ENCODE peak calls at places on chromosome 21, in nine cellular contexts. L is GM12865, P is astrocyte of the spinal cord, R is PC-9, A is left lung, B is cardiac fibroblast, G is GM23248, E is IMR-90, N is stomach. S is an unnamed sample.

GRCh38 chr21:38774152-38774551 is 31.6 kb upstream of the ETS2 start:
- DNase-seq in L (no peak), P (no peak), R (no peak), A (no peak), B (peak), G (no peak), E (no peak), N (no peak), S (peak)

GRCh38 chr21:38683222-38683621 is 122.5 kb upstream of the ETS2 start:
- DNase-seq in L (no peak), P (no peak), R (no peak), A (no peak), B (peak), G (peak), E (no peak), N (no peak), S (peak)

GRCh38 chr21:30436986-30437385 is 3.1 kb upstream of the KRTAP15-1 start:
- DNase-seq in L (no peak), P (no peak), R (no peak), A (no peak), B (no peak), G (no peak), E (no peak), N (no peak), S (no peak)

GRCh38 chr21:25573409-25574206 is 33.7 kb downstream of the MRPL39 start:
- DNase-seq in L (peak), P (peak), R (peak), A (no peak), B (peak), G (peak), E (peak), N (no peak), S (peak)

GRCh38 chr21:28867401-28867800 is 125.3 kb downstream of the LTN1 start:
- DNase-seq in L (no peak), P (peak), R (no peak), A (no peak), B (peak), G (peak), E (peak), N (no peak), S (no peak)

GRCh38 chr21:35342440-35342839 is 293.3 kb upstream of the RUNX1 start:
- DNase-seq in L (peak), P (no peak), R (no peak), A (no peak), B (no peak), G (no peak), E (no peak), N (no peak), S (no peak)

GRCh38 chr21:38742580-38743260 is 63.0 kb upstream of the ETS2 start:
- DNase-seq in L (no peak), P (no peak), R (no peak), A (no peak), B (no peak), G (no peak), E (no peak), N (no peak), S (no peak)

GRCh38 chr21:46421191-46421750 is 37.4 kb upstream of the DIP2A start:
- DNase-seq in L (no peak), P (no peak), R (no peak), A (no peak), B (no peak), G (no peak), E (no peak), N (no peak), S (no peak)

DNA sequence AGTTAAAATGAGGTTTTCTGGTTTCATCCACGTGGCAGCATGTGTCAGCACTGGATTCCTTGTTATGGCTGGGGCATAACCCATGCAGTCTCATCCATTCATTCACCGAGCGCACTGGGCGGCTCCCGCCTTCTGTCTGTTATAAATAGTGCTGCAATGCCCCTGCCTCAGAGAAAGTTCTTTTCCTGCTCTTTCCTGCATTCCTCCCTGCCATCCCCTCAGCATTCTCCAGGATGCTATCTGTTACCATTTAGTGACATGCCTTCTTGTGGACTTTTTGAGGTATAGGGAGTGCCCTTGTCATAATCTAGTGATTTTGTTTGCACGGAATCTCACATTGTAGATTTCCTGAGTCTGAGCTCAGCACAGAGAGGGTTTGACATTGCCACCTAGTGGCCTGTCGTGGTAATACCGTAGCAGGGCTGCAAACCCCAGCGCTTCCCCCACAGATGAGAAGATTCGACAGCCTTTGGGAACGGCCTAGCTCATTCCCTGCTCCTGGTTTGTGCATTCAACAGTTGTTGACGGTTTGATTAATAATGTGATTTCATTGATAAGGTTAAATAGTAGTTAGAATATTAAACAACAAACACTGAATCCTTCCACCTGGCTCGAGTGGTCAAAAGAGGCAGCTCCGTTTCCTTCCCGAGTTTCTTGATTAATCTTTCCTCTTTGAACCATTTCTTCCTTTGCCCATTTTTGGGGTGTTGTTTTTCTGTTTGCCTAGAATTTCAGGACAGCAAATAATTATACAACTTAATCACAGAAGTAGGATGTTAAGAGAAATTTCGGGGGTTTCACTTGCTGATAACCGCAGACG is 46.3 kb downstream of the UMODL1 start:
- DNase-seq in L (peak), P (peak), R (peak), A (peak), B (peak), G (peak), E (peak), N (peak), S (peak)
- H3K4me3 ChIP-seq in L (no peak), P (peak), R (no peak), A (no peak), B (no peak), G (peak), E (no peak), N (no peak), S (no peak)

GRCh38 chr21:45234127-45234526 is 53.6 kb downstream of the POFUT2 start:
- DNase-seq in L (no peak), P (no peak), R (no peak), A (no peak), B (no peak), G (peak), E (no peak), N (no peak), S (no peak)
- H3K4me3 ChIP-seq in L (no peak), P (peak), R (no peak), A (no peak), B (no peak), G (peak), E (no peak), N (peak), S (no peak)

GRCh38 chr21:45202889-45203288 is 84.8 kb downstream of the POFUT2 start:
- DNase-seq in L (no peak), P (no peak), R (no peak), A (no peak), B (no peak), G (no peak), E (no peak), N (no peak), S (no peak)
- H3K4me3 ChIP-seq in L (no peak), P (no peak), R (no peak), A (no peak), B (no peak), G (no peak), E (no peak), N (no peak), S (no peak)

GRCh38 chr21:33586927-33587326 is 1.6 kb downstream of the DONSON start:
- DNase-seq in L (no peak), P (no peak), R (no peak), A (no peak), B (no peak), G (no peak), E (no peak), N (no peak), S (no peak)
- H3K4me3 ChIP-seq in L (peak), P (no peak), R (peak), A (no peak), B (no peak), G (peak), E (no peak), N (no peak), S (no peak)

GRCh38 chr21:44658511-44658910 is 779 bp downstream of the KRTAP12-3 start:
- DNase-seq in L (no peak), P (no peak), R (no peak), A (no peak), B (no peak), G (no peak), E (no peak), N (no peak), S (no peak)

GRCh38 chr21:44656868-44657267 is 864 bp upstream of the KRTAP12-3 start:
- DNase-seq in L (no peak), P (no peak), R (no peak), A (no peak), B (no peak), G (no peak), E (no peak), N (no peak), S (no peak)

GRCh38 chr21:44657635-44658183 is at the start of gene KRTAP12-3:
- DNase-seq in L (peak), P (no peak), R (no peak), A (no peak), B (no peak), G (no peak), E (peak), N (no peak), S (no peak)

GRCh38 chr21:44654576-44654950 is at the start of gene KRTAP12-4:
- DNase-seq in L (no peak), P (no peak), R (no peak), A (no peak), B (no peak), G (no peak), E (no peak), N (no peak), S (no peak)

DNA sequence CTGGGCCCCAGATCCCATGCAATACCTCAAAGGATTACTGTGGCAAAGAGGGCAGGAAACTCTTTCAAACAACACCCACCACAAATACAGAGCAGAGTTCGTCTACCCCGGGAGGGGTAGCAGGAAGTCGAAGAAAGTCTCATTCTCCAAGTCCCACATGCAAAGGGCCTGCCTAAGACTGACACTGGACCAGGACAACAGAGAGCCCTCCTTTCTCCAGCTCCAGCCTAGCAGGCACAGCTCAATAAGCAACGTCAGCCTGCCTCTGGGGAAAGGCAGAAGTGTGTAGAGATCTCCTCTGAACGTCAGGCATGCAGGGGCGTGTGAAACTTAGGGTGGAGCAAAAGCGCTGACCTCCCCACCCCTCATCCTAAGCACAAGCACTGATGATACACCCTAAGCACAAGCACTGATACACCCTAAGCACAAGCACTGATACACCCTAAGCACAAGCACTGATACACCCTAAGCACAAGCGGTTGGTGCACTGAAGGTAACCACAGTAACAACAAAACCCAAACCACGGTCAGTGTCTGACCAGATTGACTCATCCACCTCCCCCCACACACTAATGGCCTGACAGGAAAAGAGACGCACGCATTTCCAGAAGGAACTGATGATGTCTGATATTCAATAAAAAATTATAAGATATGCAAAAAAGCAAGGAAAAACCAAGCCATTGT is 1.3 kb downstream of the KRTAP12-3 start:
- DNase-seq in L (peak), P (no peak), R (no peak), A (no peak), B (no peak), G (no peak), E (no peak), N (no peak), S (no peak)
- H3K4me3 ChIP-seq in L (no peak), P (no peak), R (no peak), A (no peak), B (no peak), G (no peak), E (no peak), N (no peak), S (no peak)

GRCh38 chr21:43708745-43709381 is 10.1 kb upstream of the PDXK start:
- DNase-seq in L (no peak), P (no peak), R (no peak), A (no peak), B (no peak), G (no peak), E (no peak), N (no peak), S (no peak)

GRCh38 chr21:43717166-43717853 is 1.6 kb upstream of the PDXK start:
- DNase-seq in L (peak), P (no peak), R (no peak), A (no peak), B (no peak), G (no peak), E (no peak), N (no peak), S (no peak)

GRCh38 chr21:43716376-43717165 is 2.4 kb upstream of the PDXK start:
- DNase-seq in L (peak), P (peak), R (no peak), A (no peak), B (no peak), G (peak), E (peak), N (no peak), S (no peak)

GRCh38 chr21:43707462-43707861 is 11.5 kb upstream of the PDXK start:
- DNase-seq in L (no peak), P (no peak), R (no peak), A (no peak), B (no peak), G (no peak), E (no peak), N (no peak), S (no peak)

GRCh38 chr21:43712268-43712942 is 6.5 kb upstream of the PDXK start:
- DNase-seq in L (no peak), P (peak), R (peak), A (peak), B (peak), G (peak), E (peak), N (peak), S (no peak)
- H3K4me3 ChIP-seq in L (no peak), P (no peak), R (peak), A (no peak), B (no peak), G (peak), E (no peak), N (no peak), S (no peak)

GRCh38 chr21:44930543-44930981 is 9.3 kb upstream of the SLX9 start:
- DNase-seq in L (peak), P (no peak), R (no peak), A (no peak), B (no peak), G (peak), E (no peak), N (no peak), S (peak)
- H3K4me3 ChIP-seq in L (peak), P (no peak), R (no peak), A (no peak), B (no peak), G (peak), E (no peak), N (no peak), S (no peak)

GRCh38 chr21:42525676-42526378 is 12.2 kb downstream of the SLC37A1 start:
- DNase-seq in L (no peak), P (no peak), R (no peak), A (no peak), B (no peak), G (no peak), E (no peak), N (no peak), S (no peak)

GRCh38 chr21:42524341-42525227 is 10.9 kb downstream of the SLC37A1 start:
- DNase-seq in L (peak), P (peak), R (no peak), A (peak), B (peak), G (peak), E (peak), N (peak), S (no peak)

GRCh38 chr21:42526379-42526727 is 12.7 kb downstream of the SLC37A1 start:
- DNase-seq in L (no peak), P (no peak), R (no peak), A (peak), B (no peak), G (no peak), E (no peak), N (peak), S (peak)

GRCh38 chr21:42523941-42524340 is 10.3 kb downstream of the SLC37A1 start:
- DNase-seq in L (no peak), P (no peak), R (no peak), A (peak), B (no peak), G (no peak), E (no peak), N (peak), S (no peak)

GRCh38 chr21:42525228-42525604 is 11.6 kb downstream of the SLC37A1 start:
- DNase-seq in L (peak), P (no peak), R (no peak), A (peak), B (no peak), G (peak), E (peak), N (no peak), S (no peak)
- H3K4me3 ChIP-seq in L (peak), P (no peak), R (no peak), A (no peak), B (no peak), G (no peak), E (no peak), N (peak), S (no peak)

DNA sequence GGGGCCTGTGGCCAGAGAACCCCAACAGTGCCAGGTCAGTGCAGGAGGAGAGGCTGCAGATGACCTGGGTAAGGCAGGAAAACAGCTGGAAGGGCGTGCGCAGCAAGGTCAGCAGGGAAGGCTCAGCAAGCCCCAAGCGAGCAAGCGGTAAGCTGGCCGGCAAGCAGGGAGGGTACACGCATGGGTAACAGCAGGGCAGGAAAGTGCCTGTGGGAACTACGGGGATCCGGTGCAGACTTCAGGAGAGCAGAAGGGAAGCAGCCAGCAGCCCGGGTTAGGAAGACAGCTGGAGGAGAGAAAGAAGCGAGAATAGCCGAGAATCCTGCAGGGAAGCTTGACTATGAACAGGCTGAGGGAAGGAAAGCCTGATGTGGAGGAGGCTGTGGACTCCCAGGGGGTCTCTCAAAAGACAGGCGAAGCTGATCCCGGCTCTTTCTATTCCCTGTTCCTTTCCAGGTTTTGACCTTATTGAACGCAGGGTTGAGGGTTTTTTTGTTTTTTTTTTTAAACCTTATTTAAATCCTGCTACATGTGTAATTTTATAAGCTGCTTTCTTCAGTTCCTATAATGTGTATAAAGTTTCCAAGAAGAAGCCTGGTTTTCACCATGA is 20.9 kb downstream of the UMODL1 start:
- DNase-seq in L (no peak), P (no peak), R (no peak), A (no peak), B (no peak), G (no peak), E (no peak), N (no peak), S (no peak)
- H3K4me3 ChIP-seq in L (no peak), P (no peak), R (no peak), A (no peak), B (no peak), G (no peak), E (no peak), N (no peak), S (no peak)

S was measured in cardiac muscle cell.